ENCODE peak calls at places on chromosome X, in nine cellular contexts. P is tibial nerve, O is mammary epithelial cell, A is colonic mucosa, Q is tibial artery, J is OCI-LY7, X is IMR-90, K is dorsolateral prefrontal cortex, V is breast epithelium. S is an unnamed sample.
A peak's percentile ranks its signal among the peaks of the same experiment; 100 is the strongest.

GRCh38 chrX:2330487-2330886 is 170.3 kb downstream of the DHRSX start:
- DNase-seq in P (no peak), O (no peak), A (no peak), Q (no peak), J (no peak), X (no peak), K (no peak), V (no peak), S (no peak)

GRCh38 chrX:82218361-82218760 is 1016.5 kb downstream of the SH3BGRL start:
- DNase-seq in P (no peak), O (peak; percentile 17), A (no peak), Q (no peak), J (peak; percentile 48), X (peak; percentile 0), K (no peak), V (no peak), S (no peak)

GRCh38 chrX:119429471-119429870 is 30.3 kb downstream of the SLC25A43 start:
- DNase-seq in P (no peak), O (no peak), A (no peak), Q (no peak), J (no peak), X (no peak), K (no peak), V (no peak), S (no peak)

GRCh38 chrX:19332983-19333382 is 10.7 kb upstream of the PDHA1 start:
- DNase-seq in P (no peak), O (no peak), A (no peak), Q (peak; percentile 66), J (no peak), X (peak; percentile 3), K (no peak), V (no peak), S (peak; percentile 31)

GRCh38 chrX:138964501-138964900 is 253.0 kb upstream of the FGF13 start:
- DNase-seq in P (no peak), O (no peak), A (no peak), Q (no peak), J (no peak), X (no peak), K (no peak), V (no peak), S (no peak)

GRCh38 chrX:29308726-29309125 is 721.5 kb downstream of the IL1RAPL1 start:
- DNase-seq in P (no peak), O (no peak), A (no peak), Q (no peak), J (no peak), X (no peak), K (no peak), V (no peak), S (no peak)

GRCh38 chrX:24426340-24426913 is 38.7 kb upstream of the PDK3 start:
- DNase-seq in P (no peak), O (peak; percentile 88), A (no peak), Q (no peak), J (peak; percentile 25), X (peak; percentile 12), K (no peak), V (peak; percentile 38), S (no peak)

GRCh38 chrX:108312938-108313337 is 125.3 kb downstream of the COL4A6 start:
- DNase-seq in P (no peak), O (peak; percentile 83), A (no peak), Q (no peak), J (no peak), X (peak; percentile 63), K (no peak), V (peak; percentile 86), S (no peak)

GRCh38 chrX:46587158-46587557 is 13.6 kb downstream of the CHST7 start:
- DNase-seq in P (no peak), O (peak; percentile 76), A (no peak), Q (no peak), J (no peak), X (peak; percentile 66), K (no peak), V (no peak), S (no peak)

DNA sequence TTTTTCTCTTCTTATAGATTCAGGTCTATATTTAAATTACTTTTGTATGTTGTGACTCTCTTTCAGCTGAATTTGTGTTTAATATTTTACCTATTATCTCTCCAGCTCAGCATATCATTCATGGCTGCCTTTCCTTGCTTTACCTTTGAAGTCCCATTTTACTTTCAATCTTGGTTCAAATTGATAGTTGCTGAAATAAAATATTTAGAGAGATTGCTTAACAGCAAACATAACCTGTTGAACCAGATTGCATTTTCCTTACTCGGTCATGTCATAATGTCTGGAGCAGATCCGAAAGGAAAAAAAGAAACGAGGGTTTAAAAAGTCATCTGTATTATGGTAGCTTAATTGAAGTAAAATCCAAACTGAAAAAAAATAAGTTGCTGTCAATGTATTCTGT is 94.1 kb downstream of the IL1RAPL2 start:
- DNase-seq in P (no peak), O (peak; percentile 29), A (no peak), Q (no peak), J (no peak), X (no peak), K (no peak), V (no peak), S (no peak)
- H3K27ac ChIP-seq in P (no peak overlapping the region), O (no peak overlapping the region), A (no peak overlapping the region), Q (no peak overlapping the region), J (no peak overlapping the region), X (no peak overlapping the region), K (no peak overlapping the region), V (no peak overlapping the region), S (no peak overlapping the region)

GRCh38 chrX:7132335-7133035 is 15.0 kb upstream of the STS start:
- DNase-seq in P (no peak), O (peak; percentile 92), A (peak; percentile 93), Q (no peak), J (peak; percentile 69), X (peak; percentile 73), K (peak; percentile 37), V (peak; percentile 51), S (no peak)

GRCh38 chrX:7133036-7133412 is 14.5 kb upstream of the STS start:
- DNase-seq in P (no peak), O (no peak), A (no peak), Q (no peak), J (no peak), X (peak; percentile 35), K (no peak), V (no peak), S (no peak)

GRCh38 chrX:7127058-7127457 is 20.5 kb upstream of the STS start:
- DNase-seq in P (no peak), O (no peak), A (no peak), Q (no peak), J (no peak), X (no peak), K (no peak), V (no peak), S (no peak)

DNA sequence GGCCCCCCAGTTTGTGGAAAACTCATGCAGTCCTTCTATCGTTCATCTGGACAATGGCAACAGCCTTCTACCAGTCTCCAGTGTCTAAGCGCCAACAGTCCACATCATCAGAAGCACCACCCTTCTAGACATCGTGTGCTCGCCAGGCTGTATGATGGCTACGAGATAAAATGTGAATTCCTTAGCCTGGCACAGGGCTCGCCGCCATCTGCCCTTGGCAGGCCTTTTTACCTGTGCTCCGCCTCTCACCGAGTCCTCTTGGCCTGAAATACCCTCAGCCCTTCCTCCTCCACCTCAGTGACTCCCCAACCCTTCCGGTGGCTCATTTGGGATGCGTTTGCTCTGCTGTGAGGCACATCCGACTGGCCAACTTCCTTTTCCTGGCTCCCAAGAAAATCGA is 15.9 kb upstream of the STS start:
- DNase-seq in P (no peak), O (no peak), A (no peak), Q (no peak), J (no peak), X (no peak), K (no peak), V (no peak), S (no peak)
- H3K27ac ChIP-seq in P (no peak overlapping the region), O (no peak overlapping the region), A (peak overlapping the region; percentile 77), Q (no peak overlapping the region), J (no peak overlapping the region), X (no peak overlapping the region), K (no peak overlapping the region), V (no peak overlapping the region), S (no peak overlapping the region)

GRCh38 chrX:15755091-15755490 is 17.0 kb downstream of the CA5B start:
- DNase-seq in P (no peak), O (no peak), A (no peak), Q (no peak), J (no peak), X (no peak), K (no peak), V (no peak), S (no peak)

GRCh38 chrX:15751160-15751819 is 13.2 kb downstream of the CA5B start:
- DNase-seq in P (no peak), O (peak; percentile 32), A (no peak), Q (no peak), J (no peak), X (peak; percentile 56), K (no peak), V (no peak), S (no peak)

GRCh38 chrX:15749642-15750610 is 11.9 kb downstream of the CA5B start:
- DNase-seq in P (no peak), O (no peak), A (peak; percentile 38), Q (peak; percentile 68), J (peak; percentile 61), X (peak; percentile 6), K (no peak), V (peak; percentile 30), S (no peak)

GRCh38 chrX:15747626-15748173 is 9.6 kb downstream of the CA5B start:
- DNase-seq in P (no peak), O (no peak), A (no peak), Q (no peak), J (no peak), X (no peak), K (no peak), V (no peak), S (no peak)

DNA sequence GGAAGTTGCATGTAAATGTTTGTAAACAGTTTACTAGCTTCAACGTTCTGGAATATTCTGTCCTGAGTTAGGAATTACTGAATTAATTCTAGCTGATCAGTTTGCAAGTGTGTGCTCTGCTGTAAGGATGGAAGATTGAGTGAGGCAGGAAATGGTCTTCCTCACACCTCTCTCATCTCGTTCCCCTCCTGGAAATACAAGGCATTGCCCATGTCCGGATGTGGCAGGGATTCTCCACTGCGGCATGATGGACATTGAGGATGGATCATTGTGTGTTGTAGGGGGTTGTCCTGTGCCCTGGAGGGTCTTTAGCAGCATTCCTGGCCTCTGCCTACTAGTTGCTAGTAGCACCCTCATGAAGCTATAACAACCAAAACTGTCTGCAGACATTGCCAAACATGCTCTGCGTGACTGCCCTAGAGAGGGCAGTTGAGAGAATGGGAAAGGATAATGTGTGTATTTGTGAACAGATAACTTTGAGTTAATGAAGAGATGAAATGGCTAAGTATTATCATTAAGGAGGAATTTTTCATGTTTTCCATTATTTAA is 12.6 kb downstream of the CA5B start:
- DNase-seq in P (no peak), O (no peak), A (no peak), Q (no peak), J (no peak), X (no peak), K (no peak), V (no peak), S (no peak)
- H3K27ac ChIP-seq in P (peak overlapping the region; percentile 90), O (no peak overlapping the region), A (peak overlapping the region; percentile 31), Q (peak overlapping the region; percentile 78), J (no peak overlapping the region), X (no peak overlapping the region), K (no peak overlapping the region), V (peak overlapping the region; percentile 80), S (peak overlapping the region; percentile 27)

DNA sequence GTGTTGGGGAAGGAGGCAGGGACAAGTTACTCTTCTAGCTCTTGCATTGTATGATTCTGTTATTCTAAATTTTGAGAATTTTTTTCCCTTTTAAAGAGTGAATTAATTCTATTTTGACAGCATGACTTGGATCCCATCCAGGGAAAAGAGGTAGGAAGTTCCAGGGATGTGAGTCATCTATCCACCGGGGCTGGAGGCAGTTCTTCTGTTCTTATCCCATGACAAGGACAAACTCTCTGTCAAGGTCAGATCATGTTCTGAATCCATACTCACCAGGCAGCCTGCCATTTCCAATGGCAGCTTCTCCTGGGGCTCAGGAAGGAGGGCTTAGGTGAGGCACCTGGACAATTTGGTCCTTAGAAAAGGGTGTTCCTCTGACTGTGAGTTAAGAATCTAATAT is 132.0 kb upstream of the MED14 start:
- DNase-seq in P (no peak), O (peak; percentile 63), A (no peak), Q (no peak), J (no peak), X (peak; percentile 39), K (no peak), V (peak; percentile 19), S (no peak)
- H3K27ac ChIP-seq in P (peak overlapping the region; percentile 8), O (no peak overlapping the region), A (no peak overlapping the region), Q (no peak overlapping the region), J (no peak overlapping the region), X (no peak overlapping the region), K (no peak overlapping the region), V (peak overlapping the region; percentile 72), S (peak overlapping the region; percentile 24)